ENCODE peak calls at places on chromosomes 5 and 9, in ten cellular contexts. L, Z, J, I, P, A, F, H, V and N are unnamed samples.

GRCh38 chr9:111657051-111657450 is 4.4 kb upstream of the GNG10 start:
- DNase-seq in L (no peak), Z (no peak), J (no peak), I (no peak), P (no peak), A (no peak), F (no peak), H (no peak), V (no peak), N (no peak)

GRCh38 chr9:130891699-130892502 is 4.7 kb downstream of the QRFP start:
- DNase-seq in L (no peak), Z (no peak), J (no peak), I (no peak), P (peak), A (no peak), F (no peak), H (no peak), V (no peak), N (no peak)

GRCh38 chr5:123951204-123951977 is 439.4 kb downstream of the CSNK1G3 start:
- DNase-seq in L (no peak), Z (peak), J (no peak), I (no peak), P (no peak), A (no peak), F (no peak), H (peak), V (peak), N (no peak)

GRCh38 chr9:17757816-17758215 is 178.9 kb downstream of the SH3GL2 start:
- DNase-seq in L (no peak), Z (no peak), J (no peak), I (no peak), P (no peak), A (no peak), F (no peak), H (peak), V (no peak), N (no peak)

GRCh38 chr9:92762781-92763708 is 1.6 kb downstream of the BICD2 start:
- DNase-seq in L (no peak), Z (no peak), J (no peak), I (no peak), P (no peak), A (no peak), F (no peak), H (no peak), V (no peak), N (no peak)

GRCh38 chr9:98045234-98046160 is 11.0 kb upstream of the NANS start:
- DNase-seq in L (peak), Z (no peak), J (peak), I (no peak), P (no peak), A (peak), F (no peak), H (no peak), V (no peak), N (no peak)

GRCh38 chr5:154059039-154059430 is 20.3 kb downstream of the MFAP3 start:
- DNase-seq in L (no peak), Z (no peak), J (no peak), I (no peak), P (no peak), A (no peak), F (no peak), H (no peak), V (no peak), N (no peak)

GRCh38 chr9:89425921-89426388 is 72.0 kb downstream of the SEMA4D start:
- DNase-seq in L (no peak), Z (no peak), J (no peak), I (no peak), P (no peak), A (no peak), F (no peak), H (peak), V (no peak), N (no peak)

GRCh38 chr5:175889910-175890684 is 18.7 kb downstream of the CPLX2 start:
- DNase-seq in L (no peak), Z (no peak), J (no peak), I (no peak), P (no peak), A (no peak), F (no peak), H (peak), V (no peak), N (peak)

GRCh38 chr5:146965781-146966659 is 87.5 kb upstream of the PPP2R2B start:
- DNase-seq in L (peak), Z (peak), J (peak), I (peak), P (peak), A (peak), F (peak), H (peak), V (peak), N (peak)

GRCh38 chr9:31715250-31715649 is 669.2 kb upstream of the ACO1 start:
- DNase-seq in L (no peak), Z (no peak), J (no peak), I (no peak), P (peak), A (no peak), F (no peak), H (peak), V (no peak), N (no peak)

GRCh38 chr9:93121316-93122241 is 12.5 kb downstream of the NINJ1 start:
- DNase-seq in L (no peak), Z (no peak), J (no peak), I (no peak), P (peak), A (no peak), F (no peak), H (no peak), V (no peak), N (peak)

GRCh38 chr9:121771418-121771817 is 120.0 kb downstream of the DAB2IP start:
- DNase-seq in L (no peak), Z (no peak), J (no peak), I (no peak), P (peak), A (no peak), F (no peak), H (no peak), V (peak), N (no peak)

GRCh38 chr9:113638504-113638903 is 175.0 kb downstream of the RGS3 start:
- DNase-seq in L (no peak), Z (no peak), J (no peak), I (no peak), P (no peak), A (no peak), F (no peak), H (no peak), V (no peak), N (no peak)